ENCODE peak calls at places on chromosomes 5 and 9, in ten cellular contexts. X is fibroblast of pulmonary artery; Z is heart right ventricle; K is breast epithelium; O is bronchial epithelial cell; L is cardiac fibroblast; G is body of pancreas; Y is fibroblast of mammary gland; I is CD4-positive, CD25-positive, alpha-beta regulatory T cell; M is GM23248. U is an unnamed sample.

GRCh38 chr5:53792338-53792737 is 231.9 kb downstream of the NDUFS4 start:
- DNase-seq in X (no peak), Z (no peak), K (no peak), O (no peak), L (no peak), G (no peak), Y (no peak), I (no peak), M (no peak), U (no peak)

GRCh38 chr5:73954381-73954780 is 328.4 kb downstream of the ARHGEF28 start:
- DNase-seq in X (no peak), Z (no peak), K (no peak), O (no peak), L (no peak), G (no peak), Y (peak; percentile 27), I (no peak), M (no peak), U (no peak)

GRCh38 chr9:137759649-137760321 is 117.8 kb upstream of the CACNA1B start:
- DNase-seq in X (no peak), Z (no peak), K (no peak), O (no peak), L (no peak), G (no peak), Y (no peak), I (no peak), M (no peak), U (no peak)

GRCh38 chr5:116046261-116046660 is 14.0 kb downstream of the ARL14EPL start:
- DNase-seq in X (no peak), Z (no peak), K (no peak), O (peak; percentile 4), L (no peak), G (no peak), Y (no peak), I (no peak), M (no peak), U (peak; percentile 4)

GRCh38 chr9:17484906-17485305 is 94.0 kb upstream of the SH3GL2 start:
- DNase-seq in X (peak; percentile 13), Z (no peak), K (no peak), O (no peak), L (no peak), G (no peak), Y (no peak), I (no peak), M (peak; percentile 2), U (no peak)

GRCh38 chr9:71036501-71036900 is 84.9 kb downstream of the TRPM3 start:
- DNase-seq in X (peak; percentile 81), Z (no peak), K (no peak), O (peak; percentile 58), L (peak; percentile 60), G (no peak), Y (peak; percentile 45), I (no peak), M (no peak), U (peak; percentile 18)

GRCh38 chr9:91038483-91039124 is 237.0 kb downstream of the SYK start:
- DNase-seq in X (no peak), Z (no peak), K (no peak), O (no peak), L (no peak), G (no peak), Y (no peak), I (no peak), M (no peak), U (no peak)

GRCh38 chr5:88398316-88398715 is 129.7 kb upstream of the TMEM161B start:
- DNase-seq in X (no peak), Z (no peak), K (no peak), O (no peak), L (no peak), G (no peak), Y (no peak), I (no peak), M (no peak), U (no peak)

GRCh38 chr9:123865226-123865625 is 64.7 kb downstream of the DENND1A start:
- DNase-seq in X (no peak), Z (no peak), K (no peak), O (no peak), L (no peak), G (no peak), Y (no peak), I (no peak), M (no peak), U (no peak)

GRCh38 chr9:123863164-123863855 is 66.6 kb downstream of the DENND1A start:
- DNase-seq in X (peak; percentile 63), Z (no peak), K (no peak), O (no peak), L (peak; percentile 87), G (no peak), Y (peak; percentile 74), I (no peak), M (peak; percentile 28), U (no peak)

GRCh38 chr9:123860603-123861002 is 69.3 kb downstream of the DENND1A start:
- DNase-seq in X (no peak), Z (no peak), K (no peak), O (no peak), L (no peak), G (no peak), Y (no peak), I (no peak), M (no peak), U (no peak)

GRCh38 chr9:123864291-123864690 is 65.6 kb downstream of the DENND1A start:
- DNase-seq in X (no peak), Z (no peak), K (no peak), O (no peak), L (no peak), G (no peak), Y (no peak), I (no peak), M (no peak), U (no peak)

DNA sequence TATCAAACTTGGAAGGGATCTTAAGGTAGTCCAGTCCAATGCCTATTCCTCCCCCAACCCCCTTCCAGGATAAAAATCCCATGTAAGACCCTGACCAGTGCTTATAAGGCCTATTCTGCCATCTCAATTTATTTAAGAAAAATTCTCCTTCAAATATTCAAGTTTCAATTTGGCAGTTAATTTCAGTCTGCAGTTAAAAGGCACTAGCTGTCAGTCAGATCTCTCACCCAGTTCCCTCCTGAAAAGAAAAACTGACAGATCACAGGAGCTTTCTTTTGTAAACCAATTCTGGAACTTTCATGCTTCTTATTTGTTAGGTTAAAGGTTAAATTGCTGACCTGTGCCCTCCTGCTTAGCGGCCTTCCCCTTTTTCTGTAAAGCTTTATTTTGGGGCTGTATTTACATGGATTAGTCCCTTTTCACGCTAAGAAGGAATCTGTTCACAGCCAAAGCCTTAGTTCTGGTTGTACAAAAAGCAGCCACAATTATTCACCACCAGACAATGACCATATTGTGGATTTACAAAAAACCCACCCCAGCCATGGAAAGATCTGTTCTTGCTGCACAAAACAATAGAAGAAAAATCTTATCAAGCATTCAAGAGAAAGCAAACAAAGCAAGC is 68.7 kb downstream of the DENND1A start:
- DNase-seq in X (no peak), Z (no peak), K (no peak), O (no peak), L (no peak), G (no peak), Y (no peak), I (no peak), M (no peak), U (no peak)
- H3K4me3 ChIP-seq in X (no peak overlapping the region), Z (no peak overlapping the region), K (no peak overlapping the region), O (no peak overlapping the region), L (no peak overlapping the region), G (no peak overlapping the region), Y (no peak overlapping the region), I (no peak overlapping the region), M (no peak overlapping the region), U (no peak overlapping the region)

GRCh38 chr9:20593131-20593530 is 29.2 kb downstream of the MLLT3 start:
- DNase-seq in X (no peak), Z (no peak), K (no peak), O (no peak), L (no peak), G (no peak), Y (no peak), I (no peak), M (no peak), U (no peak)

GRCh38 chr9:20593551-20593950 is 28.7 kb downstream of the MLLT3 start:
- DNase-seq in X (peak; percentile 87), Z (no peak), K (no peak), O (peak; percentile 64), L (peak; percentile 79), G (no peak), Y (peak; percentile 51), I (no peak), M (peak; percentile 73), U (peak; percentile 34)

GRCh38 chr9:20592673-20593072 is 29.6 kb downstream of the MLLT3 start:
- DNase-seq in X (peak; percentile 20), Z (no peak), K (no peak), O (peak; percentile 59), L (no peak), G (no peak), Y (no peak), I (no peak), M (no peak), U (no peak)

GRCh38 chr9:20594521-20594920 is 27.8 kb downstream of the MLLT3 start:
- DNase-seq in X (no peak), Z (no peak), K (no peak), O (no peak), L (no peak), G (no peak), Y (no peak), I (no peak), M (no peak), U (no peak)

GRCh38 chr9:20591223-20591622 is 31.1 kb downstream of the MLLT3 start:
- DNase-seq in X (no peak), Z (no peak), K (no peak), O (no peak), L (no peak), G (no peak), Y (peak; percentile 17), I (no peak), M (peak; percentile 10), U (peak; percentile 11)
- H3K4me3 ChIP-seq in X (no peak overlapping the region), Z (no peak overlapping the region), K (no peak overlapping the region), O (no peak overlapping the region), L (no peak overlapping the region), G (no peak overlapping the region), Y (no peak overlapping the region), I (no peak overlapping the region), M (no peak overlapping the region), U (no peak overlapping the region)

GRCh38 chr5:32020971-32021370 is 153.1 kb downstream of the GOLPH3 start:
- DNase-seq in X (no peak), Z (no peak), K (no peak), O (no peak), L (no peak), G (no peak), Y (no peak), I (no peak), M (no peak), U (no peak)

GRCh38 chr5:32021771-32022170 is 152.3 kb downstream of the GOLPH3 start:
- DNase-seq in X (no peak), Z (no peak), K (no peak), O (no peak), L (no peak), G (no peak), Y (no peak), I (no peak), M (no peak), U (no peak)

GRCh38 chr5:32018476-32019436 is 155.4 kb downstream of the GOLPH3 start:
- DNase-seq in X (no peak), Z (no peak), K (no peak), O (peak; percentile 76), L (peak; percentile 57), G (no peak), Y (peak; percentile 8), I (no peak), M (no peak), U (no peak)

GRCh38 chr5:32017638-32018429 is 156.3 kb downstream of the GOLPH3 start:
- DNase-seq in X (peak; percentile 66), Z (peak; percentile 39), K (no peak), O (no peak), L (peak; percentile 83), G (no peak), Y (peak; percentile 87), I (no peak), M (no peak), U (no peak)

GRCh38 chr5:32020271-32020670 is 153.8 kb downstream of the GOLPH3 start:
- DNase-seq in X (no peak), Z (no peak), K (no peak), O (no peak), L (no peak), G (no peak), Y (no peak), I (no peak), M (no peak), U (no peak)
- H3K4me3 ChIP-seq in X (no peak overlapping the region), Z (no peak overlapping the region), K (no peak overlapping the region), O (no peak overlapping the region), L (no peak overlapping the region), G (no peak overlapping the region), Y (no peak overlapping the region), I (peak overlapping the region; percentile 78), M (no peak overlapping the region), U (no peak overlapping the region)

DNA sequence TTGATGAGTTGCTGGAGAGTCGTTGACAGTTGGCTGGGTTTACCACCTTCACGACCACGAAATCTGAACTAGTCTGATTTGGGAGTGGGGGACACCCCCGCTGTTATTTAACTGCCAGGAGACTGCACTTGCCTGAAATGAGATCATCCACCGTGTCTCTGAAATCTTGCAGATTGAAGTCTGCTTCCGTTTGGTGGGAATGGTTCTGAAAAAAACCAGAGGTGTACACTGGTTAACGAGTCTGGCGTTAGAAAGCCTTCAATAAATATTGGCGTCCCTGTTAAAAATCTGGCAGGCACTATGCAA is 4.3 kb downstream of the MCIDAS start:
- DNase-seq in X (no peak), Z (no peak), K (no peak), O (no peak), L (no peak), G (no peak), Y (no peak), I (no peak), M (no peak), U (no peak)
- H3K4me3 ChIP-seq in X (no peak overlapping the region), Z (no peak overlapping the region), K (no peak overlapping the region), O (no peak overlapping the region), L (no peak overlapping the region), G (no peak overlapping the region), Y (no peak overlapping the region), I (no peak overlapping the region), M (no peak overlapping the region), U (no peak overlapping the region)

U was measured in mammary epithelial cell.